ENCODE peak calls at places on chromosomes 6 and 20, in seven cellular contexts. O is neuronal stem cell, E is H9, F is IMR-90, A is H1, Z is trophoblast cell, M is mesendoderm. I is an unnamed sample.

GRCh38 chr6:111995409-111995808 is 58.5 kb upstream of the CCN6 start:
- DNase-seq in O (no peak), E (no peak), F (no peak), A (no peak), Z (no peak), M (no peak), I (no peak)

GRCh38 chr6:161319231-161319630 is 45.4 kb upstream of the AGPAT4 start:
- DNase-seq in O (no peak), E (no peak), F (no peak), A (no peak), Z (no peak), M (peak), I (no peak)

GRCh38 chr6:50936277-50936681 is 117.6 kb downstream of the TFAP2B start:
- DNase-seq in O (no peak), E (no peak), F (no peak), A (no peak), Z (no peak), M (no peak), I (no peak)

GRCh38 chr20:35901678-35902544 is 52.4 kb downstream of the SCAND1 start:
- DNase-seq in O (no peak), E (no peak), F (peak), A (no peak), Z (peak), M (no peak), I (peak)

GRCh38 chr20:33281550-33282146 is 1.4 kb upstream of the BPIFB1 start:
- DNase-seq in O (no peak), E (peak), F (no peak), A (no peak), Z (no peak), M (no peak), I (no peak)

GRCh38 chr20:56362833-56363413 is 4.1 kb downstream of the FAM210B start:
- DNase-seq in O (no peak), E (peak), F (peak), A (no peak), Z (no peak), M (peak), I (no peak)

GRCh38 chr20:12110711-12111110 is 193.0 kb downstream of the BTBD3 start:
- DNase-seq in O (no peak), E (no peak), F (no peak), A (no peak), Z (no peak), M (no peak), I (no peak)

GRCh38 chr6:46511320-46511719 is 20.1 kb upstream of the RCAN2 start:
- DNase-seq in O (no peak), E (no peak), F (no peak), A (no peak), Z (no peak), M (no peak), I (no peak)

GRCh38 chr6:88013015-88013414 is 34.6 kb upstream of the SPACA1 start:
- DNase-seq in O (no peak), E (no peak), F (no peak), A (no peak), Z (no peak), M (no peak), I (no peak)

GRCh38 chr6:129663531-129663930 is 46.4 kb downstream of the ARHGAP18 start:
- DNase-seq in O (no peak), E (no peak), F (no peak), A (no peak), Z (no peak), M (no peak), I (no peak)

GRCh38 chr6:118892248-118893094 is 1.5 kb upstream of the ASF1A start:
- DNase-seq in O (no peak), E (no peak), F (no peak), A (no peak), Z (peak), M (no peak), I (no peak)

GRCh38 chr6:46688117-46688965 is 656 bp downstream of the TDRD6 start:
- DNase-seq in O (no peak), E (peak), F (no peak), A (no peak), Z (no peak), M (no peak), I (no peak)

GRCh38 chr6:134182528-134182927 is 130.1 kb upstream of the SLC2A12 start:
- DNase-seq in O (no peak), E (no peak), F (no peak), A (no peak), Z (no peak), M (peak), I (no peak)

GRCh38 chr6:169863149-169863525 is 111.7 kb downstream of the ERMARD start:
- DNase-seq in O (no peak), E (no peak), F (no peak), A (no peak), Z (no peak), M (no peak), I (no peak)

GRCh38 chr6:1110935-1111334 is 201.0 kb upstream of the FOXQ1 start:
- DNase-seq in O (no peak), E (no peak), F (no peak), A (no peak), Z (peak), M (peak), I (no peak)

GRCh38 chr6:42692151-42692911 is 30.1 kb downstream of the PRPH2 start:
- DNase-seq in O (no peak), E (no peak), F (peak), A (no peak), Z (no peak), M (peak), I (peak)

GRCh38 chr20:53316221-53316937 is 277.3 kb downstream of the ZNF217 start:
- DNase-seq in O (no peak), E (no peak), F (no peak), A (peak), Z (peak), M (peak), I (no peak)

GRCh38 chr6:41597246-41598000 is 40.8 kb upstream of the MDFI start:
- DNase-seq in O (no peak), E (peak), F (no peak), A (no peak), Z (no peak), M (no peak), I (no peak)

GRCh38 chr6:36694616-36695015 is 3.0 kb upstream of the RAB44 start:
- DNase-seq in O (no peak), E (no peak), F (no peak), A (no peak), Z (no peak), M (no peak), I (no peak)

GRCh38 chr20:31595380-31595653 is 9.8 kb upstream of the ID1 start:
- DNase-seq in O (no peak), E (no peak), F (no peak), A (no peak), Z (no peak), M (no peak), I (no peak)

GRCh38 chr6:38489951-38490350 is 149.8 kb downstream of the BTBD9 start:
- DNase-seq in O (no peak), E (no peak), F (peak), A (no peak), Z (no peak), M (no peak), I (peak)

GRCh38 chr6:165987483-165988305 is 180.0 kb downstream of the TBXT start:
- DNase-seq in O (no peak), E (peak), F (peak), A (no peak), Z (peak), M (peak), I (peak)

GRCh38 chr6:29561618-29562181 is 2.2 kb upstream of the UBD start:
- DNase-seq in O (no peak), E (no peak), F (no peak), A (no peak), Z (no peak), M (no peak), I (no peak)

GRCh38 chr6:157133856-157134255 is 189.5 kb downstream of the TMEM242 start:
- DNase-seq in O (no peak), E (no peak), F (peak), A (no peak), Z (no peak), M (no peak), I (no peak)

GRCh38 chr20:1376007-1376406 is 16.8 kb downstream of the FKBP1A start:
- DNase-seq in O (no peak), E (no peak), F (no peak), A (no peak), Z (no peak), M (no peak), I (no peak)
- H4K8ac ChIP-seq in O (no peak), E (no peak), F (no peak), A (no peak), Z (no peak), M (no peak), I (no peak)

DNA sequence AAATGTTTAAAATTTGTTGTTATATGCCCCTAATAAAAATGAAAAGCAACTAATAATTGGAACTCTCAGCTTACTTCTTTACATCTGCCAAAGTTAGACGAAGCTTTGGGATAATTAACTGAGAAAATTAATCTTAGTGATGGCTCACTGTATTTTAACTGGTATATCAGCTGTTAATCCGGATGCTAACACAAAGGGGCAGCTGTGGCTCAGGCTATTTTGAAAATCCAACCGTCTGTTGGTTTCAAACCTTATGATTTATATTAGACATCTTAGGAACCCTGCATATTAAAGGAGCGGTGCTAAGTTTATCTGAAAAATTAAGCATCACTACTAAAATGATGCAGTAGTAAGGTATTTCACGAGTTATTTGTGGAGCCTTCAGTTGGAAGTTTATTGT is 96.6 kb downstream of the AKAP7 start:
- DNase-seq in O (no peak), E (no peak), F (no peak), A (no peak), Z (no peak), M (no peak), I (no peak)
- H4K8ac ChIP-seq in O (no peak), E (no peak), F (no peak), A (no peak), Z (no peak), M (no peak), I (no peak)

GRCh38 chr20:46870041-46870440 is 24.6 kb upstream of the EYA2 start:
- DNase-seq in O (no peak), E (no peak), F (no peak), A (no peak), Z (no peak), M (no peak), I (no peak)

GRCh38 chr20:46865824-46866223 is 28.8 kb upstream of the EYA2 start:
- DNase-seq in O (no peak), E (no peak), F (no peak), A (no peak), Z (no peak), M (no peak), I (no peak)
- H4K8ac ChIP-seq in O (no peak), E (no peak), F (no peak), A (no peak), Z (no peak), M (no peak), I (no peak)

GRCh38 chr6:31782126-31782941 is 5.2 kb upstream of the VWA7 start:
- DNase-seq in O (no peak), E (no peak), F (no peak), A (no peak), Z (no peak), M (no peak), I (no peak)
- H4K8ac ChIP-seq in O (no peak), E (no peak), F (no peak), A (no peak), Z (no peak), M (no peak), I (no peak)

GRCh38 chr6:26194329-26194701 is 107.1 kb downstream of the HFE start:
- DNase-seq in O (no peak), E (no peak), F (no peak), A (no peak), Z (no peak), M (no peak), I (no peak)
- H4K8ac ChIP-seq in O (no peak), E (no peak), F (no peak), A (no peak), Z (no peak), M (no peak), I (no peak)